ENCODE peak calls at places on chromosomes 1 and 21, in five cellular contexts. R is cardiac fibroblast, X is AG04450, G is IMR-90, H is ovary. V is an unnamed sample.

GRCh38 chr1:41483960-41484844 is at the start of gene EDN2:
- DNase-seq in R (no peak), X (no peak), G (no peak), H (no peak), V (no peak)

GRCh38 chr1:22044690-22045420 is 7.7 kb upstream of the CDC42 start:
- DNase-seq in R (peak; percentile 80), X (no peak), G (peak; percentile 69), H (no peak), V (no peak)

GRCh38 chr1:224273651-224274050 is 56.3 kb downstream of the NVL start:
- DNase-seq in R (peak; percentile 61), X (peak; percentile 6), G (peak; percentile 87), H (no peak), V (no peak)

GRCh38 chr1:63621075-63621474 is 27.9 kb downstream of the PGM1 start:
- DNase-seq in R (no peak), X (no peak), G (no peak), H (no peak), V (no peak)

GRCh38 chr1:82994866-82995370 is 1004.0 kb downstream of the TTLL7 start:
- DNase-seq in R (no peak), X (no peak), G (no peak), H (no peak), V (no peak)

GRCh38 chr1:205986291-205986690 is 16.9 kb downstream of the RAB7B start:
- DNase-seq in R (no peak), X (no peak), G (no peak), H (no peak), V (no peak)

GRCh38 chr1:208237241-208237640 is 6.9 kb downstream of the PLXNA2 start:
- DNase-seq in R (no peak), X (no peak), G (no peak), H (no peak), V (no peak)

GRCh38 chr1:167789501-167789900 is 67.7 kb downstream of the MPZL1 start:
- DNase-seq in R (no peak), X (no peak), G (peak; percentile 56), H (no peak), V (no peak)

GRCh38 chr21:42677339-42678117 is 24.1 kb downstream of the PDE9A start:
- DNase-seq in R (peak; percentile 70), X (no peak), G (peak; percentile 60), H (no peak), V (peak; percentile 4)

GRCh38 chr1:199867601-199868000 is 159.9 kb upstream of the NR5A2 start:
- DNase-seq in R (peak; percentile 25), X (no peak), G (peak; percentile 23), H (no peak), V (no peak)

GRCh38 chr1:208329291-208329690 is 85.1 kb upstream of the PLXNA2 start:
- DNase-seq in R (no peak), X (no peak), G (no peak), H (no peak), V (no peak)

GRCh38 chr1:21586926-21587601 is 77.8 kb downstream of the ALPL start:
- DNase-seq in R (peak; percentile 81), X (peak; percentile 44), G (peak; percentile 91), H (peak; percentile 28), V (peak; percentile 44)

GRCh38 chr1:85427358-85427757 is 37.6 kb downstream of the DDAH1 start:
- DNase-seq in R (no peak), X (no peak), G (no peak), H (no peak), V (no peak)

GRCh38 chr1:194076646-194077045 is 890.2 kb upstream of the B3GALT2 start:
- DNase-seq in R (peak; percentile 47), X (no peak), G (peak; percentile 66), H (no peak), V (no peak)

GRCh38 chr1:8367571-8368184 is 49.8 kb downstream of the SLC45A1 start:
- DNase-seq in R (no peak), X (no peak), G (no peak), H (no peak), V (no peak)

GRCh38 chr1:226060976-226061792 is 1.3 kb upstream of the H3-3A start:
- DNase-seq in R (peak; percentile 36), X (no peak), G (no peak), H (no peak), V (no peak)

GRCh38 chr1:233057836-233058235 is 107.4 kb downstream of the NTPCR start:
- DNase-seq in R (no peak), X (no peak), G (no peak), H (no peak), V (no peak)

GRCh38 chr1:3817138-3817740 is 20.9 kb upstream of the LRRC47 start:
- DNase-seq in R (no peak), X (no peak), G (no peak), H (no peak), V (no peak)

GRCh38 chr1:230919201-230919600 is 50.9 kb upstream of the C1orf198 start:
- DNase-seq in R (no peak), X (no peak), G (no peak), H (no peak), V (no peak)

GRCh38 chr1:38455829-38456563 is 403.6 kb downstream of the RRAGC start:
- DNase-seq in R (no peak), X (no peak), G (no peak), H (no peak), V (no peak)

GRCh38 chr1:92804721-92805169 is 19.8 kb upstream of the EVI5 start:
- DNase-seq in R (peak; percentile 99), X (peak; percentile 95), G (peak; percentile 99), H (peak; percentile 73), V (peak; percentile 92)

GRCh38 chr1:234721476-234722266 is 111.7 kb upstream of the IRF2BP2 start:
- DNase-seq in R (peak; percentile 98), X (peak; percentile 77), G (peak; percentile 98), H (peak; percentile 83), V (peak; percentile 68)

GRCh38 chr1:178688244-178688643 is 36.8 kb upstream of the RALGPS2 start:
- DNase-seq in R (peak; percentile 80), X (no peak), G (peak; percentile 26), H (peak; percentile 25), V (no peak)

GRCh38 chr1:197649188-197649587 is 126.1 kb downstream of the DENND1B start:
- DNase-seq in R (no peak), X (no peak), G (no peak), H (no peak), V (no peak)

GRCh38 chr1:76023669-76024407 is 50.7 kb upstream of the ST6GALNAC3 start:
- DNase-seq in R (no peak), X (no peak), G (peak; percentile 11), H (no peak), V (no peak)

GRCh38 chr1:54337928-54338327 is 68.3 kb downstream of the SSBP3 start:
- DNase-seq in R (peak; percentile 35), X (no peak), G (peak; percentile 78), H (peak; percentile 28), V (no peak)

GRCh38 chr1:46532498-46533178 is 18.8 kb downstream of the KNCN start:
- DNase-seq in R (peak; percentile 65), X (no peak), G (peak; percentile 36), H (peak; percentile 63), V (no peak)

GRCh38 chr1:34019741-34020552 is 145.1 kb downstream of the CSMD2 start:
- DNase-seq in R (no peak), X (no peak), G (no peak), H (no peak), V (no peak)

GRCh38 chr1:34009340-34009975 is 145.6 kb downstream of the HMGB4 start:
- DNase-seq in R (peak; percentile 8), X (no peak), G (no peak), H (no peak), V (no peak)

GRCh38 chr1:34013136-34013535 is 149.3 kb downstream of the HMGB4 start:
- DNase-seq in R (no peak), X (no peak), G (no peak), H (no peak), V (no peak)

DNA sequence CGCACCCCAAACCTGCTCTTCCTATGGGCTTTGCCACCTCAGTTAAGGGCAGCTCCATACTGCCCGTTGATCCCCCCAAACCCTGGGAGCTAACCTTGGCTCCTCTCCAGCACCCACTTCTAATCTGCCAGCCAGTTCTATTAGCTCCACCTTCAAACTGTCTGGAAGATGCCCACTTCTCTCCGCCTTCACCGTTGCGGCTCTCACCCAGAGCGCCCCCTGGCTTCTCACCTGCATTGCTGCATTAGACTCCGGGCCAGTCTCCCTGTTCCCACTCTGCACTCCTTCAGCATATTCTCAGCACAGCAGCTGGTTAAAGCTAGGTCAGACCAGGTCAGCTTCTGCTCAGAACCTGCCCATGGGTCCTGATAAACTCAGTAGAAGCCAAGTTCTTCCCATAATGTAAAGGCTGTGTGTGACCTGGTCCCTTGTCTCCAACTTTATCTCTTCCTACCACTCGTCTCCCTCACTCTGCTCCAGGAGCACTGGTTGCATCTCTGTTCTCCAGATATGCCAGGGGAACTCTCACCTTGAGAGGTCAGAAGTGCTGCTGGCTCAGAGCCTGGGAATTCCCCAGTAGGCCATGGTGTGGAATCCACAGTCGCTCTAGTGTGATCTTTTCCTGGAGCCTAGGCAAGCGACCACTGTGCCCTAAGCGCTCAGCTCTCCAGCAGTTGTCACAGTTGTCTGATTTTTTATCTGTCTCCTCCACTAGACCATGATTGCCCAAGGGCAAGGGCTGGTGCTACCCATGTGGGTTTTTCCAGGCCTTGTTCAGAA is 150.3 kb downstream of the HMGB4 start:
- DNase-seq in R (peak; percentile 5), X (no peak), G (no peak), H (no peak), V (no peak)
- TF ChIP-seq CTCF in R (no peak), X (peak; percentile 57), G (no peak), H (no peak), V (peak; percentile 67)

DNA sequence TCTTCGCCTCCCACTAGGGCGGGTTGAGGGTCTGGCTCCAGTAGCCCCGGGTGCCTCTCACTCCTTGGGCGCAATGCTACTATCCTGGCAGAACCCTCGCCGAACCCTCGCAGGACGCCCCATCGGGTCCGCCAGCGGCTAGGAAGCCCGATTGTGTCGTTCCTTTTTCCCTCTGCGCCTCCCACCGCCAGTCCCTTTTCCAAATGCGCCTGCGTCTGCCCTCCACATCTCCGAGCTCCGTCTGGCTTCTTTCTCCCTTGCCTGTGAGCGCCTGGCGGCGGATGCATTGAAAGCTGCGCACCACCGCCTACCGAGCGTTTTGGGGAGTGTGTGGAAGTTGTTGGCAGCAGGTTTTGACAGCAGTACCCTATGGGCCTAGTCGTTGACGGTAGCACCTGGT is 1.0 kb upstream of the DIRAS3 start:
- DNase-seq in R (peak; percentile 82), X (peak; percentile 37), G (peak; percentile 68), H (peak; percentile 73), V (peak; percentile 26)
- H3K4me3 ChIP-seq in R (peak overlapping the region; percentile 49), X (peak overlapping the region; percentile 62), G (peak overlapping the region; percentile 51), H (peak overlapping the region; percentile 35), V (peak overlapping the region; percentile 29)

DNA sequence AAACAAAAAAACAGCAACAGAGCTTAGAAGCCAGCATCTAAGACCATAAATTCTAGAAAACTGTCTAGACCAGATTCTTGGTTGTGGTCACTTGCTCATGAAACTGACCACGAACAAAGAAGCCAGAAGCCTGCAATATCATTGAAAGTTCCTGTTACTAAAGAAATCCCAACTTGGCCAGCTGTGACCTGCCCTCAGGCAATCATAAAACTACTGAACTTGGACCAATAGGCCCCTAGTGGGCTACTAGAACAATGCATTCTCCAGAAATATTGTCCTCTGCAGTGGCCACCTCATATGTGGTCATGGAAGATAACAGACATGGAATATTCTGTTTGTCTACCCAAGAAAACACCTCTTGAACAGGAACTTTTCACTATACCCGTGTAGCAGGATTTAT is 87.7 kb downstream of the SPATA17 start:
- DNase-seq in R (no peak), X (no peak), G (no peak), H (no peak), V (no peak)
- TF ChIP-seq CTCF in R (no peak), X (peak; percentile 18), G (no peak), H (no peak), V (no peak)

DNA sequence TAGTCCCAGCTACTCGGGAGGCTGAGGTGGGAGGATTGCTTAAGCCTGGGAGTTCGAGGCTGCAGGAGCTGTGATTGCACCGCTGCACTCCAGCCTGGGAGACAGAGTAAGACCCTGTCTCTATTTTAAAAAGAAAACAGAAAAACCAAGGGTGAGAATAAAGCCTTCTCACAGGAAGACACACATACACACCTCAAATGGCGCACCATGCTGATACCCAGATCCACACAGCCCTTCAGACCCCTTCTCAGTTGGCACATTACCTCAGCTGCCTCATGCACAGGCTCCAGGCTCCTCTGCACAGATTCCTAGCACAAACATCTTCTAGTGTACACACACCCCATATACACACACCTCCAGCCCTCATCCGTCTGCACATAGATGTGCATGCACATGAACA is 7.9 kb downstream of the FGR start:
- DNase-seq in R (no peak), X (no peak), G (no peak), H (no peak), V (no peak)
- H3K4me3 ChIP-seq in R (no peak overlapping the region), X (no peak overlapping the region), G (no peak overlapping the region), H (no peak overlapping the region), V (no peak overlapping the region)